ENCODE peak calls at places on chromosomes 12 and 14, in eight cellular contexts. One of them, this sample, is unnamed.

GRCh38 chr14:102525213-102526143 is 15.9 kb upstream of the ANKRD9 start:
- DNase-seq in T1000: no peak
- DNase-seq in naive thymus-derived CD8-positive, alpha-beta T cell: peak
- DNase-seq in stimulated activated CD8-positive, alpha-beta memory T cell treated with anti-CD3 and anti-CD28 coated beads, Interleukin-15, amount 100 ng/mL, for 1 hour: no peak
- DNase-seq in amygdala: no peak
- DNase-seq in foreskin fibroblast: peak
- DNase-seq in central memory CD4-positive, alpha-beta T cell: peak
- DNase-seq in activated T-cell treated with anti-CD3 and anti-CD28 coated beads, Interleukin-2, amount 50 U/mL, for 1 hour: no peak
- DNase-seq in this sample: no peak

GRCh38 chr14:78181270-78181669 is 11.1 kb downstream of the NRXN3 start:
- DNase-seq in activated T-cell treated with anti-CD3 and anti-CD28 coated beads, Interleukin-2, amount 50 U/mL, for 1 hour: no peak
- DNase-seq in stimulated activated CD8-positive, alpha-beta memory T cell treated with anti-CD3 and anti-CD28 coated beads, Interleukin-15, amount 100 ng/mL, for 1 hour: no peak
- DNase-seq in amygdala: no peak
- DNase-seq in T1000: no peak
- DNase-seq in naive thymus-derived CD8-positive, alpha-beta T cell: no peak
- DNase-seq in foreskin fibroblast: no peak
- DNase-seq in central memory CD4-positive, alpha-beta T cell: no peak
- DNase-seq in this sample: no peak

GRCh38 chr12:27003421-27004311 is 10.5 kb downstream of the TM7SF3 start:
- DNase-seq in activated T-cell treated with anti-CD3 and anti-CD28 coated beads, Interleukin-2, amount 50 U/mL, for 1 hour: no peak
- DNase-seq in naive thymus-derived CD8-positive, alpha-beta T cell: no peak
- DNase-seq in stimulated activated CD8-positive, alpha-beta memory T cell treated with anti-CD3 and anti-CD28 coated beads, Interleukin-15, amount 100 ng/mL, for 1 hour: no peak
- DNase-seq in foreskin fibroblast: no peak
- DNase-seq in central memory CD4-positive, alpha-beta T cell: no peak
- DNase-seq in T1000: no peak
- DNase-seq in amygdala: no peak
- DNase-seq in this sample: no peak

GRCh38 chr14:77409131-77409533 is 14.2 kb downstream of the NOXRED1 start:
- DNase-seq in T1000: no peak
- DNase-seq in activated T-cell treated with anti-CD3 and anti-CD28 coated beads, Interleukin-2, amount 50 U/mL, for 1 hour: no peak
- DNase-seq in central memory CD4-positive, alpha-beta T cell: no peak
- DNase-seq in foreskin fibroblast: no peak
- DNase-seq in amygdala: no peak
- DNase-seq in naive thymus-derived CD8-positive, alpha-beta T cell: no peak
- DNase-seq in stimulated activated CD8-positive, alpha-beta memory T cell treated with anti-CD3 and anti-CD28 coated beads, Interleukin-15, amount 100 ng/mL, for 1 hour: no peak
- DNase-seq in this sample: no peak

GRCh38 chr12:34404377-34405285 is 382.3 kb downstream of the ALG10 start:
- DNase-seq in stimulated activated CD8-positive, alpha-beta memory T cell treated with anti-CD3 and anti-CD28 coated beads, Interleukin-15, amount 100 ng/mL, for 1 hour: no peak
- DNase-seq in activated T-cell treated with anti-CD3 and anti-CD28 coated beads, Interleukin-2, amount 50 U/mL, for 1 hour: peak
- DNase-seq in amygdala: no peak
- DNase-seq in T1000: no peak
- DNase-seq in naive thymus-derived CD8-positive, alpha-beta T cell: no peak
- DNase-seq in foreskin fibroblast: no peak
- DNase-seq in central memory CD4-positive, alpha-beta T cell: no peak
- DNase-seq in this sample: peak

GRCh38 chr12:12099102-12099501 is 28.4 kb downstream of the BCL2L14 start:
- DNase-seq in central memory CD4-positive, alpha-beta T cell: no peak
- DNase-seq in naive thymus-derived CD8-positive, alpha-beta T cell: no peak
- DNase-seq in foreskin fibroblast: no peak
- DNase-seq in stimulated activated CD8-positive, alpha-beta memory T cell treated with anti-CD3 and anti-CD28 coated beads, Interleukin-15, amount 100 ng/mL, for 1 hour: no peak
- DNase-seq in T1000: no peak
- DNase-seq in amygdala: no peak
- DNase-seq in activated T-cell treated with anti-CD3 and anti-CD28 coated beads, Interleukin-2, amount 50 U/mL, for 1 hour: no peak
- DNase-seq in this sample: no peak

GRCh38 chr12:121765573-121765972 is 27.9 kb downstream of the RHOF start:
- DNase-seq in activated T-cell treated with anti-CD3 and anti-CD28 coated beads, Interleukin-2, amount 50 U/mL, for 1 hour: no peak
- DNase-seq in naive thymus-derived CD8-positive, alpha-beta T cell: no peak
- DNase-seq in foreskin fibroblast: peak
- DNase-seq in stimulated activated CD8-positive, alpha-beta memory T cell treated with anti-CD3 and anti-CD28 coated beads, Interleukin-15, amount 100 ng/mL, for 1 hour: no peak
- DNase-seq in amygdala: no peak
- DNase-seq in T1000: no peak
- DNase-seq in central memory CD4-positive, alpha-beta T cell: no peak
- DNase-seq in this sample: no peak

GRCh38 chr14:22427771-22428228 is 161.2 kb downstream of the DAD1 start:
- DNase-seq in T1000: no peak
- DNase-seq in central memory CD4-positive, alpha-beta T cell: no peak
- DNase-seq in stimulated activated CD8-positive, alpha-beta memory T cell treated with anti-CD3 and anti-CD28 coated beads, Interleukin-15, amount 100 ng/mL, for 1 hour: no peak
- DNase-seq in activated T-cell treated with anti-CD3 and anti-CD28 coated beads, Interleukin-2, amount 50 U/mL, for 1 hour: no peak
- DNase-seq in amygdala: no peak
- DNase-seq in foreskin fibroblast: peak
- DNase-seq in naive thymus-derived CD8-positive, alpha-beta T cell: no peak
- DNase-seq in this sample: peak

GRCh38 chr12:52834727-52835001 is 553 bp upstream of the KRT79 start:
- DNase-seq in central memory CD4-positive, alpha-beta T cell: no peak
- DNase-seq in amygdala: no peak
- DNase-seq in activated T-cell treated with anti-CD3 and anti-CD28 coated beads, Interleukin-2, amount 50 U/mL, for 1 hour: no peak
- DNase-seq in foreskin fibroblast: no peak
- DNase-seq in stimulated activated CD8-positive, alpha-beta memory T cell treated with anti-CD3 and anti-CD28 coated beads, Interleukin-15, amount 100 ng/mL, for 1 hour: no peak
- DNase-seq in T1000: no peak
- DNase-seq in naive thymus-derived CD8-positive, alpha-beta T cell: no peak
- DNase-seq in this sample: no peak

GRCh38 chr14:20468773-20469241 is 399 bp upstream of the PNP start:
- DNase-seq in naive thymus-derived CD8-positive, alpha-beta T cell: no peak
- DNase-seq in amygdala: no peak
- DNase-seq in stimulated activated CD8-positive, alpha-beta memory T cell treated with anti-CD3 and anti-CD28 coated beads, Interleukin-15, amount 100 ng/mL, for 1 hour: no peak
- DNase-seq in central memory CD4-positive, alpha-beta T cell: no peak
- DNase-seq in foreskin fibroblast: peak
- DNase-seq in T1000: no peak
- DNase-seq in activated T-cell treated with anti-CD3 and anti-CD28 coated beads, Interleukin-2, amount 50 U/mL, for 1 hour: no peak
- DNase-seq in this sample: no peak

GRCh38 chr12:125890983-125891382 is 825.7 kb downstream of the AACS start:
- DNase-seq in T1000: no peak
- DNase-seq in stimulated activated CD8-positive, alpha-beta memory T cell treated with anti-CD3 and anti-CD28 coated beads, Interleukin-15, amount 100 ng/mL, for 1 hour: no peak
- DNase-seq in activated T-cell treated with anti-CD3 and anti-CD28 coated beads, Interleukin-2, amount 50 U/mL, for 1 hour: no peak
- DNase-seq in amygdala: no peak
- DNase-seq in naive thymus-derived CD8-positive, alpha-beta T cell: no peak
- DNase-seq in foreskin fibroblast: no peak
- DNase-seq in central memory CD4-positive, alpha-beta T cell: no peak
- DNase-seq in this sample: peak

This sample was measured in heart left ventricle.